ENCODE peak calls at places on chromosomes 5 and 9, in nine cellular contexts. D is psoas muscle, F is endodermal cell, E is hepatocyte, Z is heart right ventricle, P is transverse colon, Y is PC-3, L is heart left ventricle, N is brain microvascular endothelial cell. W is an unnamed sample.

GRCh38 chr5:58794875-58795274 is 212.0 kb downstream of the RAB3C start:
- DNase-seq in F (no peak), N (peak; percentile 9), L (no peak), P (no peak), E (no peak), Y (no peak), Z (no peak), D (no peak), W (no peak)

GRCh38 chr9:2655411-2655901 is 33.9 kb downstream of the VLDLR start:
- DNase-seq in D (no peak), L (peak; percentile 30), Y (peak; percentile 84), N (peak; percentile 93), F (no peak), Z (no peak), E (no peak), P (no peak), W (peak; percentile 45)

GRCh38 chr5:175922192-175922885 is 45.8 kb downstream of the THOC3 start:
- DNase-seq in P (no peak), N (peak; percentile 94), F (no peak), D (no peak), Y (peak; percentile 95), E (no peak), Z (no peak), L (no peak), W (peak; percentile 53)

GRCh38 chr9:111399772-111400563 is 69.9 kb upstream of the OR2K2 start:
- DNase-seq in E (peak; percentile 30), Z (no peak), Y (peak; percentile 69), D (no peak), N (no peak), L (no peak), F (peak; percentile 80), P (peak; percentile 22), W (peak; percentile 64)

GRCh38 chr5:88203977-88204735 is 64.5 kb downstream of the TMEM161B start:
- DNase-seq in L (no peak), F (no peak), N (peak; percentile 12), Z (no peak), Y (no peak), P (no peak), E (no peak), D (no peak), W (no peak)

GRCh38 chr5:171272996-171273970 is 35.8 kb upstream of the TLX3 start:
- DNase-seq in N (peak; percentile 39), Z (no peak), F (peak; percentile 77), P (no peak), E (peak; percentile 23), Y (peak; percentile 60), D (no peak), L (no peak), W (no peak)

GRCh38 chr9:128733256-128733655 is 9.3 kb upstream of the ZDHHC12 start:
- DNase-seq in Z (peak; percentile 57), L (peak; percentile 75), P (peak; percentile 78), E (peak; percentile 90), Y (peak; percentile 35), D (peak; percentile 57), F (peak; percentile 98), N (peak; percentile 69), W (peak; percentile 77)

GRCh38 chr5:178695560-178695959 is 34.9 kb downstream of the ZNF354A start:
- DNase-seq in E (no peak), Z (no peak), N (no peak), L (no peak), Y (no peak), P (no peak), D (no peak), F (no peak), W (peak; percentile 45)

GRCh38 chr9:99368341-99369326 is 146.6 kb downstream of the SEC61B start:
- DNase-seq in L (peak; percentile 87), F (no peak), N (peak; percentile 55), P (peak; percentile 10), E (no peak), Y (peak; percentile 40), Z (peak; percentile 80), D (peak; percentile 67), W (no peak)

GRCh38 chr5:125848746-125849145 is 574.5 kb upstream of the GRAMD2B start:
- DNase-seq in F (no peak), E (no peak), L (no peak), P (no peak), Z (no peak), N (no peak), D (no peak), Y (peak; percentile 11), W (no peak)

GRCh38 chr5:35859101-35859661 is 2.5 kb downstream of the IL7R start:
- DNase-seq in L (no peak), E (no peak), D (no peak), P (no peak), Y (peak; percentile 55), Z (no peak), N (no peak), F (no peak), W (no peak)

GRCh38 chr5:128494516-128494915 is 43.5 kb downstream of the FBN2 start:
- DNase-seq in L (no peak), D (no peak), E (no peak), Y (peak; percentile 34), Z (no peak), P (no peak), F (peak; percentile 73), N (no peak), W (no peak)

GRCh38 chr5:128493657-128494329 is 44.3 kb downstream of the FBN2 start:
- DNase-seq in E (no peak), P (no peak), Z (no peak), D (no peak), N (no peak), L (no peak), F (no peak), Y (peak; percentile 39), W (no peak)

DNA sequence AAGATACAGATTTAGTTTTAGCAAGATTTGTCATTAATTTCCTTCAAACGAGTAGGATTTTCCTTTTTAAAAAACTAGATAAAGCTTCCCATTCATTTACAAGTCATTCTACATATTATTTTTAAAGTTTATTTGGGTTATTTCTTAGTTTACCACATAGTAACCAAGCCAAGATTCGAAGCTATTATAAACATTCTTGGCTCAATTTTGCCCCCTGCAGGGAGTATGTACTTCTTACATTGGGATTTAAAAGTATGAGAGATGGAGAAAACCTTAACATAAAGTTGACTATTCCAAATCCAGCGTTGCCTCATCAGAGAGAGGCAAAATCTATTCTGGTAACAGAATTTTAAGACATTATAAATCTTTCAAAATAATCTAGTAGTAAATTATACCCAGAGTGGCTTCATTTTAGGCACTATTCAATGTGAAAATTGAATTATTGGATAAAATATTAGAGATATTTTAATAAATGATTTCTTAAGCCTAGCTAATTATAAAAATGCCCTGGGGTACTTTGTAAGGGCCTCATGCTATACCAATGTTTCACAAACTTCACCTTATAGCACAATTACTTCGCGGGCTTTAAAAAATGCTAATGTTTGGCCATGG is 39.1 kb downstream of the FBN2 start:
- DNase-seq in N (peak; percentile 53), Y (peak; percentile 70), Z (peak; percentile 17), F (no peak), L (no peak), D (no peak), E (peak; percentile 67), P (no peak), W (peak; percentile 38)
- TF ChIP-seq CTCF in N (peak; percentile 44), Y (peak; percentile 77), Z (peak; percentile 56), F (peak; percentile 59), L (peak; percentile 62), D (peak; percentile 62), E (peak; percentile 60), P (peak; percentile 43), W (peak; percentile 32)

GRCh38 chr5:72847439-72847838 is 31.0 kb downstream of the TNPO1 start:
- DNase-seq in L (no peak), Z (no peak), P (no peak), D (no peak), F (no peak), Y (no peak), E (no peak), N (no peak), W (no peak)

GRCh38 chr5:72847989-72848473 is 31.6 kb downstream of the TNPO1 start:
- DNase-seq in E (peak; percentile 92), D (peak; percentile 93), N (peak; percentile 94), Z (peak; percentile 90), L (peak; percentile 92), F (peak; percentile 96), P (peak; percentile 93), Y (peak; percentile 82), W (peak; percentile 91)

GRCh38 chr5:72846483-72846882 is 30.0 kb downstream of the TNPO1 start:
- DNase-seq in D (no peak), P (no peak), Z (no peak), N (no peak), E (no peak), Y (no peak), L (no peak), F (no peak), W (no peak)

GRCh38 chr5:72844218-72844603 is 27.8 kb downstream of the TNPO1 start:
- DNase-seq in Z (no peak), Y (no peak), N (no peak), L (no peak), F (no peak), E (no peak), P (no peak), D (no peak), W (no peak)

GRCh38 chr5:72845889-72846288 is 29.4 kb downstream of the TNPO1 start:
- DNase-seq in N (no peak), L (no peak), P (no peak), E (no peak), Z (no peak), F (no peak), D (no peak), Y (no peak), W (no peak)
- H3K27ac ChIP-seq in N (no peak overlapping the region), L (no peak overlapping the region), P (no peak overlapping the region), E (no peak overlapping the region), Z (no peak overlapping the region), F (no peak overlapping the region), D (peak overlapping the region; percentile 95), Y (no peak overlapping the region), W (no peak overlapping the region)

DNA sequence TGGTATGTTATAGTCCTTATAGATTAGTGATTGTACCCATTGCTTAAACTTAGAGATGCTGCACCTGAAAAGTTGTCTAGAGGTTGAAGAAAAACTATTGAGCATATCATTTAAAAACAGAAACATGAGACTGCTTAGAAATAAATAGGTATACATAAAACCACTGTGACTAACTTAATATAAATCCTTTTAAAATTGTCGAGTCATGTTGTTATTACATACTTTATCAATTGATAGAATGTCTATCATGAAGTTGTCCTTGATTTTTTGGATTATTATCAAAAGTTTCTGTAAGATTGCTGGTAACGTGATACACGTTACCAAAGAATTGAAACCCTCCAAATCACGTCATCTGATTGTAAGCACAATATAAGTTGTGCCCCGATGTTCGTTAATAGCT is 35.3 kb upstream of the VCAN start:
- DNase-seq in F (no peak), E (no peak), N (no peak), P (no peak), D (no peak), Y (no peak), L (no peak), Z (no peak), W (no peak)
- TF ChIP-seq CTCF in F (no peak), E (no peak), N (no peak), P (no peak), D (no peak), Y (no peak), L (no peak), Z (no peak), W (no peak)

DNA sequence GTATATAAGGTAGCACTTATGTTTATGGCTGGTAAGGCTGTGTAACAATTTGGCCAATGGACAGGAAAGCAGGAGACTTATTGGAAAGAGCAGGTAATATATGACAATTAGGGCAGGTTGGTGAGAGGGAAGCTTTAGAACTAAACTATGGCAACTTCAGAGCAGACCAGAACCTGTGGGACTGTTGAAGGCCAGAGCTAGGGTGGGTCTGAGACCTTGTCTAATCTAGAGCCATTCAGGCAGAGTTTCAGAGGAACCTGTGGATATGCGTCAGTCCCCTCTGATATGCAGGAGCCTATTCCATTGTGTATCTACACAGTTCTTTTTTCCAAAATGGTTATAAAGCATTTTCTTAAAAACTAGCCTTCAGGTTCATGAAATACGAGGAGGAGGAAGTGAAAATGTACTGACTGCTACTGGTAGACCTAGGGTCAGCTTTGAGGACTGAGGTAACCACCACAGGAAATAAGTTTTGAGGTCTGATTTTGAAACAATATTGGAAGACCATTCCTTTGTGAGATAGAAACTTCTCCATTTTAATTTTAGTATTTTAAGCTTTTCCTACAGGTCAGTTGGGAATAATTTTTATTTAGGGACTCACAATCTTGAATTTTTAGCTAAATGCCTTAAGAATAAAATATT is 37.6 kb downstream of the ELL2 start:
- DNase-seq in D (no peak), N (no peak), Y (no peak), P (no peak), E (no peak), Z (no peak), L (no peak), F (no peak), W (no peak)
- H3K27ac ChIP-seq in D (no peak overlapping the region), N (no peak overlapping the region), Y (no peak overlapping the region), P (peak overlapping the region; percentile 0), E (peak overlapping the region; percentile 62), Z (no peak overlapping the region), L (no peak overlapping the region), F (no peak overlapping the region), W (no peak overlapping the region)

W was measured in RWPE1.